ENCODE peak calls at places on chromosomes 7 and 10, in seven cellular contexts. One of them, this sample, is unnamed.

GRCh38 chr10:62610649-62611229 is 193.8 kb upstream of the ADO start:
- DNase-seq in brain microvascular endothelial cell: peak; percentile 32
- DNase-seq in skeletal muscle cell: no peak
- DNase-seq in activated CD4-positive, alpha-beta T cell treated with anti-CD3 and anti-CD28 coated beads, Interleukin-2, amount 10 ng/mL, durations not matched to agents 7 days and 5 days: peak; percentile 74
- DNase-seq in lung microvascular endothelial cell: peak; percentile 62
- DNase-seq in lower leg skin: no peak
- DNase-seq in small intestine: peak; percentile 34
- DNase-seq in this sample: peak; percentile 52

GRCh38 chr10:23702977-23703414 is 264.1 kb downstream of the OTUD1 start:
- DNase-seq in lung microvascular endothelial cell: peak; percentile 77
- DNase-seq in brain microvascular endothelial cell: peak; percentile 29
- DNase-seq in lower leg skin: no peak
- DNase-seq in activated CD4-positive, alpha-beta T cell treated with anti-CD3 and anti-CD28 coated beads, Interleukin-2, amount 10 ng/mL, durations not matched to agents 7 days and 5 days: peak; percentile 64
- DNase-seq in skeletal muscle cell: peak; percentile 6
- DNase-seq in small intestine: peak; percentile 63
- DNase-seq in this sample: peak; percentile 47

GRCh38 chr7:129742267-129742666 is 130.7 kb downstream of the NRF1 start:
- DNase-seq in small intestine: no peak
- DNase-seq in lung microvascular endothelial cell: no peak
- DNase-seq in lower leg skin: no peak
- DNase-seq in skeletal muscle cell: no peak
- DNase-seq in activated CD4-positive, alpha-beta T cell treated with anti-CD3 and anti-CD28 coated beads, Interleukin-2, amount 10 ng/mL, durations not matched to agents 7 days and 5 days: no peak
- DNase-seq in brain microvascular endothelial cell: no peak
- DNase-seq in this sample: no peak

GRCh38 chr7:74542558-74543117 is 88.9 kb downstream of the GTF2IRD1 start:
- DNase-seq in lower leg skin: peak; percentile 90
- DNase-seq in activated CD4-positive, alpha-beta T cell treated with anti-CD3 and anti-CD28 coated beads, Interleukin-2, amount 10 ng/mL, durations not matched to agents 7 days and 5 days: no peak
- DNase-seq in brain microvascular endothelial cell: no peak
- DNase-seq in skeletal muscle cell: no peak
- DNase-seq in lung microvascular endothelial cell: no peak
- DNase-seq in small intestine: no peak
- DNase-seq in this sample: no peak

GRCh38 chr10:47027108-47027811 is 116.0 kb downstream of the PTPN20 start:
- DNase-seq in lung microvascular endothelial cell: no peak
- DNase-seq in brain microvascular endothelial cell: no peak
- DNase-seq in lower leg skin: peak; percentile 81
- DNase-seq in small intestine: no peak
- DNase-seq in skeletal muscle cell: no peak
- DNase-seq in activated CD4-positive, alpha-beta T cell treated with anti-CD3 and anti-CD28 coated beads, Interleukin-2, amount 10 ng/mL, durations not matched to agents 7 days and 5 days: peak; percentile 4
- DNase-seq in this sample: peak; percentile 7

GRCh38 chr7:90825779-90826178 is 229.7 kb downstream of the CDK14 start:
- DNase-seq in skeletal muscle cell: peak; percentile 60
- DNase-seq in lower leg skin: no peak
- DNase-seq in activated CD4-positive, alpha-beta T cell treated with anti-CD3 and anti-CD28 coated beads, Interleukin-2, amount 10 ng/mL, durations not matched to agents 7 days and 5 days: no peak
- DNase-seq in small intestine: no peak
- DNase-seq in brain microvascular endothelial cell: no peak
- DNase-seq in lung microvascular endothelial cell: no peak
- DNase-seq in this sample: no peak

GRCh38 chr10:46222364-46222935 is 64.3 kb upstream of the ANTXRL start:
- DNase-seq in lung microvascular endothelial cell: no peak
- DNase-seq in lower leg skin: no peak
- DNase-seq in brain microvascular endothelial cell: peak; percentile 48
- DNase-seq in activated CD4-positive, alpha-beta T cell treated with anti-CD3 and anti-CD28 coated beads, Interleukin-2, amount 10 ng/mL, durations not matched to agents 7 days and 5 days: no peak
- DNase-seq in skeletal muscle cell: no peak
- DNase-seq in small intestine: no peak
- DNase-seq in this sample: no peak

GRCh38 chr7:92904292-92905131 is 68.1 kb upstream of the CDK6 start:
- DNase-seq in skeletal muscle cell: peak; percentile 91
- DNase-seq in lung microvascular endothelial cell: no peak
- DNase-seq in activated CD4-positive, alpha-beta T cell treated with anti-CD3 and anti-CD28 coated beads, Interleukin-2, amount 10 ng/mL, durations not matched to agents 7 days and 5 days: peak; percentile 80
- DNase-seq in brain microvascular endothelial cell: peak; percentile 97
- DNase-seq in small intestine: peak; percentile 24
- DNase-seq in lower leg skin: peak; percentile 81
- DNase-seq in this sample: no peak

GRCh38 chr7:148218603-148219002 is 372.0 kb upstream of the C7orf33 start:
- DNase-seq in skeletal muscle cell: no peak
- DNase-seq in lung microvascular endothelial cell: no peak
- DNase-seq in activated CD4-positive, alpha-beta T cell treated with anti-CD3 and anti-CD28 coated beads, Interleukin-2, amount 10 ng/mL, durations not matched to agents 7 days and 5 days: no peak
- DNase-seq in lower leg skin: no peak
- DNase-seq in brain microvascular endothelial cell: no peak
- DNase-seq in small intestine: no peak
- DNase-seq in this sample: no peak

GRCh38 chr10:49172204-49173132 is 15.7 kb downstream of the TMEM273 start:
- DNase-seq in skeletal muscle cell: no peak
- DNase-seq in activated CD4-positive, alpha-beta T cell treated with anti-CD3 and anti-CD28 coated beads, Interleukin-2, amount 10 ng/mL, durations not matched to agents 7 days and 5 days: no peak
- DNase-seq in lung microvascular endothelial cell: no peak
- DNase-seq in lower leg skin: no peak
- DNase-seq in brain microvascular endothelial cell: no peak
- DNase-seq in small intestine: no peak
- DNase-seq in this sample: no peak

GRCh38 chr10:81534991-81535390 is 340.0 kb upstream of the NRG3 start:
- DNase-seq in skeletal muscle cell: no peak
- DNase-seq in lower leg skin: no peak
- DNase-seq in brain microvascular endothelial cell: no peak
- DNase-seq in small intestine: no peak
- DNase-seq in activated CD4-positive, alpha-beta T cell treated with anti-CD3 and anti-CD28 coated beads, Interleukin-2, amount 10 ng/mL, durations not matched to agents 7 days and 5 days: no peak
- DNase-seq in lung microvascular endothelial cell: no peak
- DNase-seq in this sample: no peak

GRCh38 chr10:96236876-96237275 is 34.5 kb downstream of the BLNK start:
- DNase-seq in brain microvascular endothelial cell: no peak
- DNase-seq in small intestine: no peak
- DNase-seq in lung microvascular endothelial cell: no peak
- DNase-seq in lower leg skin: no peak
- DNase-seq in skeletal muscle cell: no peak
- DNase-seq in activated CD4-positive, alpha-beta T cell treated with anti-CD3 and anti-CD28 coated beads, Interleukin-2, amount 10 ng/mL, durations not matched to agents 7 days and 5 days: no peak
- DNase-seq in this sample: no peak

GRCh38 chr10:89414879-89415821 is 782 bp downstream of the IFIT5 start:
- DNase-seq in lower leg skin: peak; percentile 91
- DNase-seq in brain microvascular endothelial cell: peak; percentile 12
- DNase-seq in activated CD4-positive, alpha-beta T cell treated with anti-CD3 and anti-CD28 coated beads, Interleukin-2, amount 10 ng/mL, durations not matched to agents 7 days and 5 days: peak; percentile 52
- DNase-seq in lung microvascular endothelial cell: peak; percentile 54
- DNase-seq in skeletal muscle cell: no peak
- DNase-seq in small intestine: peak; percentile 45
- DNase-seq in this sample: peak; percentile 47

GRCh38 chr10:131839351-131839750 is 61.5 kb upstream of the PPP2R2D start:
- DNase-seq in lower leg skin: peak; percentile 73
- DNase-seq in small intestine: no peak
- DNase-seq in lung microvascular endothelial cell: no peak
- DNase-seq in activated CD4-positive, alpha-beta T cell treated with anti-CD3 and anti-CD28 coated beads, Interleukin-2, amount 10 ng/mL, durations not matched to agents 7 days and 5 days: no peak
- DNase-seq in skeletal muscle cell: no peak
- DNase-seq in brain microvascular endothelial cell: no peak
- DNase-seq in this sample: no peak

GRCh38 chr10:124693801-124694416 is 50.3 kb downstream of the FAM53B start:
- DNase-seq in lung microvascular endothelial cell: no peak
- DNase-seq in activated CD4-positive, alpha-beta T cell treated with anti-CD3 and anti-CD28 coated beads, Interleukin-2, amount 10 ng/mL, durations not matched to agents 7 days and 5 days: no peak
- DNase-seq in lower leg skin: no peak
- DNase-seq in brain microvascular endothelial cell: no peak
- DNase-seq in skeletal muscle cell: no peak
- DNase-seq in small intestine: no peak
- DNase-seq in this sample: no peak

GRCh38 chr7:102117743-102118142 is 168.9 kb upstream of the SH2B2 start:
- DNase-seq in small intestine: no peak
- DNase-seq in lung microvascular endothelial cell: no peak
- DNase-seq in lower leg skin: no peak
- DNase-seq in activated CD4-positive, alpha-beta T cell treated with anti-CD3 and anti-CD28 coated beads, Interleukin-2, amount 10 ng/mL, durations not matched to agents 7 days and 5 days: no peak
- DNase-seq in skeletal muscle cell: peak; percentile 60
- DNase-seq in brain microvascular endothelial cell: peak; percentile 89
- DNase-seq in this sample: no peak

GRCh38 chr10:72466018-72466417 is 111.3 kb upstream of the DNAJB12 start:
- DNase-seq in small intestine: no peak
- DNase-seq in activated CD4-positive, alpha-beta T cell treated with anti-CD3 and anti-CD28 coated beads, Interleukin-2, amount 10 ng/mL, durations not matched to agents 7 days and 5 days: no peak
- DNase-seq in lung microvascular endothelial cell: no peak
- DNase-seq in brain microvascular endothelial cell: peak; percentile 15
- DNase-seq in lower leg skin: no peak
- DNase-seq in skeletal muscle cell: no peak
- DNase-seq in this sample: no peak

GRCh38 chr7:137728426-137728825 is 118.3 kb downstream of the DGKI start:
- DNase-seq in brain microvascular endothelial cell: no peak
- DNase-seq in small intestine: no peak
- DNase-seq in activated CD4-positive, alpha-beta T cell treated with anti-CD3 and anti-CD28 coated beads, Interleukin-2, amount 10 ng/mL, durations not matched to agents 7 days and 5 days: no peak
- DNase-seq in skeletal muscle cell: no peak
- DNase-seq in lower leg skin: no peak
- DNase-seq in lung microvascular endothelial cell: no peak
- DNase-seq in this sample: no peak

GRCh38 chr7:31373337-31374289 is 33.1 kb upstream of the NEUROD6 start:
- DNase-seq in lung microvascular endothelial cell: peak; percentile 62
- DNase-seq in activated CD4-positive, alpha-beta T cell treated with anti-CD3 and anti-CD28 coated beads, Interleukin-2, amount 10 ng/mL, durations not matched to agents 7 days and 5 days: peak; percentile 10
- DNase-seq in skeletal muscle cell: peak; percentile 1
- DNase-seq in brain microvascular endothelial cell: peak; percentile 27
- DNase-seq in small intestine: peak; percentile 51
- DNase-seq in lower leg skin: no peak
- DNase-seq in this sample: peak; percentile 20

GRCh38 chr7:29424295-29424983 is 139.2 kb upstream of the PRR15 start:
- DNase-seq in skeletal muscle cell: no peak
- DNase-seq in small intestine: no peak
- DNase-seq in brain microvascular endothelial cell: no peak
- DNase-seq in lung microvascular endothelial cell: no peak
- DNase-seq in lower leg skin: no peak
- DNase-seq in activated CD4-positive, alpha-beta T cell treated with anti-CD3 and anti-CD28 coated beads, Interleukin-2, amount 10 ng/mL, durations not matched to agents 7 days and 5 days: no peak
- DNase-seq in this sample: no peak

GRCh38 chr7:75772081-75773077 is at the start of gene CCL26:
- DNase-seq in skeletal muscle cell: peak; percentile 70
- DNase-seq in lower leg skin: no peak
- DNase-seq in activated CD4-positive, alpha-beta T cell treated with anti-CD3 and anti-CD28 coated beads, Interleukin-2, amount 10 ng/mL, durations not matched to agents 7 days and 5 days: no peak
- DNase-seq in small intestine: peak; percentile 37
- DNase-seq in lung microvascular endothelial cell: no peak
- DNase-seq in brain microvascular endothelial cell: peak; percentile 86
- DNase-seq in this sample: peak; percentile 35

GRCh38 chr7:74656421-74656910 is 1.1 kb upstream of the GTF2I start:
- DNase-seq in brain microvascular endothelial cell: no peak
- DNase-seq in lower leg skin: no peak
- DNase-seq in skeletal muscle cell: no peak
- DNase-seq in small intestine: peak; percentile 48
- DNase-seq in lung microvascular endothelial cell: peak; percentile 49
- DNase-seq in activated CD4-positive, alpha-beta T cell treated with anti-CD3 and anti-CD28 coated beads, Interleukin-2, amount 10 ng/mL, durations not matched to agents 7 days and 5 days: peak; percentile 58
- DNase-seq in this sample: peak; percentile 66

GRCh38 chr10:33706746-33707145 is 372.3 kb upstream of the NRP1 start:
- DNase-seq in activated CD4-positive, alpha-beta T cell treated with anti-CD3 and anti-CD28 coated beads, Interleukin-2, amount 10 ng/mL, durations not matched to agents 7 days and 5 days: no peak
- DNase-seq in lung microvascular endothelial cell: no peak
- DNase-seq in brain microvascular endothelial cell: no peak
- DNase-seq in small intestine: no peak
- DNase-seq in skeletal muscle cell: peak; percentile 43
- DNase-seq in lower leg skin: no peak
- DNase-seq in this sample: no peak

GRCh38 chr10:129768437-129769355 is 195.4 kb downstream of the EBF3 start:
- DNase-seq in lung microvascular endothelial cell: no peak
- DNase-seq in skeletal muscle cell: no peak
- DNase-seq in lower leg skin: peak; percentile 81
- DNase-seq in small intestine: no peak
- DNase-seq in activated CD4-positive, alpha-beta T cell treated with anti-CD3 and anti-CD28 coated beads, Interleukin-2, amount 10 ng/mL, durations not matched to agents 7 days and 5 days: no peak
- DNase-seq in brain microvascular endothelial cell: no peak
- DNase-seq in this sample: peak; percentile 4